ENCODE peak calls at places on chromosomes 6 and 20, in five cellular contexts. Q, B, Z, J and A are unnamed samples.

GRCh38 chr6:3739311-3739897 is 12.1 kb downstream of the PXDC1 start:
- DNase-seq in Q (no peak), B (no peak), Z (no peak), J (no peak), A (no peak)

GRCh38 chr20:1624811-1625690 is 5.2 kb upstream of the SIRPB1 start:
- DNase-seq in Q (no peak), B (no peak), Z (no peak), J (no peak), A (no peak)

GRCh38 chr6:170231496-170232185 is 59.2 kb downstream of the DLL1 start:
- DNase-seq in Q (peak), B (no peak), Z (peak), J (peak), A (no peak)

GRCh38 chr6:121382467-121383121 is 48.3 kb upstream of the TBC1D32 start:
- DNase-seq in Q (no peak), B (no peak), Z (no peak), J (peak), A (no peak)

GRCh38 chr6:1325471-1326309 is 13.8 kb downstream of the FOXQ1 start:
- DNase-seq in Q (no peak), B (no peak), Z (no peak), J (peak), A (no peak)

GRCh38 chr6:17998442-17998841 is 11.0 kb upstream of the KIF13A start:
- DNase-seq in Q (no peak), B (no peak), Z (no peak), J (peak), A (no peak)

GRCh38 chr6:56542367-56543331 is 100.0 kb downstream of the DST start:
- DNase-seq in Q (peak), B (no peak), Z (peak), J (peak), A (peak)

GRCh38 chr6:46748940-46749503 is 2.3 kb downstream of the ANKRD66 start:
- DNase-seq in Q (no peak), B (no peak), Z (no peak), J (no peak), A (no peak)

GRCh38 chr6:134079406-134079921 is 27.0 kb upstream of the SLC2A12 start:
- DNase-seq in Q (no peak), B (no peak), Z (no peak), J (no peak), A (no peak)

GRCh38 chr6:149235130-149235561 is 82.4 kb upstream of the TAB2 start:
- DNase-seq in Q (no peak), B (no peak), Z (no peak), J (peak), A (no peak)

GRCh38 chr20:48823960-48824497 is 3.8 kb downstream of the PREX1 start:
- DNase-seq in Q (no peak), B (no peak), Z (no peak), J (peak), A (no peak)

GRCh38 chr20:63617876-63618265 is 9.0 kb downstream of the GMEB2 start:
- DNase-seq in Q (no peak), B (no peak), Z (no peak), J (no peak), A (no peak)

GRCh38 chr6:142692942-142693341 is 252.0 kb downstream of the HIVEP2 start:
- DNase-seq in Q (peak), B (peak), Z (peak), J (peak), A (peak)

GRCh38 chr6:85470023-85470410 is 20.1 kb downstream of the NT5E start:
- DNase-seq in Q (no peak), B (no peak), Z (no peak), J (no peak), A (no peak)

GRCh38 chr6:130841128-130841728 is 14.0 kb downstream of the SMLR1 start:
- DNase-seq in Q (no peak), B (no peak), Z (no peak), J (peak), A (no peak)

GRCh38 chr6:26415791-26416190 is 13.7 kb downstream of the BTN3A1 start:
- DNase-seq in Q (no peak), B (no peak), Z (no peak), J (peak), A (no peak)

GRCh38 chr6:76790045-76790796 is 673.1 kb downstream of the HTR1B start:
- DNase-seq in Q (no peak), B (no peak), Z (no peak), J (no peak), A (no peak)

GRCh38 chr6:30776361-30777223 is 32.2 kb upstream of the IER3 start:
- DNase-seq in Q (no peak), B (no peak), Z (no peak), J (no peak), A (no peak)

GRCh38 chr6:53651149-53651763 is 14.3 kb downstream of the KLHL31 start:
- DNase-seq in Q (peak), B (peak), Z (peak), J (peak), A (peak)

GRCh38 chr6:14759976-14760672 is 485.7 kb upstream of the JARID2 start:
- DNase-seq in Q (no peak), B (no peak), Z (no peak), J (no peak), A (no peak)

DNA sequence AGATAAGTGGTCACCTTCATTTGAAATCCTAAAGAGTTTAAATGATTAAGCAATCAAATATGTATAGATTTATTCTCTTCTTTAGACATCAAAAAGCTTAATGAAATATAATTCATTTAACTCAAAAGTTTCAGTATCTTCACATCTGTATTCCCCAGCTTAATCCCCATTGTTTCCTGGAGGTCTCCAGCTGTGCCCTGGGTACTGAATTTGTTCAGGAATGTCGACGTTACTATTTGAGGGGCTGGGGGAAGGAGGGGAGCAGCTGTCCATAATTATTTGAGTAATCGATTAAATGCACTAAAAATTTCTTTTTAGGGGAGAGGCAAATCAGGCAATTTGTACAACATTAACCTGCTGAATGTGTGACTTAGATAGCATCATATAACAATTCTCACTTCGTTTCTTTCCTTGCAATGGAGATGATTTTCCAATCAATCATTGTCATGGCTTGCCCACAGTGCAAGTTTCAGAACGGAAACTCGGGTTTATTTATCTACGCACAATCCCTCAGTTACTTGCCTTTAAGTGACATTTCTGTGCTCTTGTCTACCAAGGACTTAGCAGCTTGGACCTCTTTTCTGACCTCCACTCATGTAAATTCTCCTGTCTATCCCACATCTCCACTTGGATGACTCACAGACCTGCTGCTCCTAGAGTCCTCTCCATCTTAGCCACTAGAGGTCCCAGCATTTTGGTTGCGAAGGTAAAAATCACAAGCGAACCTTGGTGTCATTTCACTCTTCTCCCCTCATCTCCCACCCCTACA is 3.9 kb downstream of the DOK5 start:
- DNase-seq in Q (no peak), B (no peak), Z (peak), J (peak), A (no peak)
- TF ChIP-seq CTCF in Q (peak), B (peak), Z (peak), J (peak), A (no peak)

GRCh38 chr20:37992802-37993538 is 40.3 kb downstream of the TTI1 start:
- DNase-seq in Q (peak), B (peak), Z (peak), J (peak), A (no peak)
- TF ChIP-seq CTCF in Q (peak), B (peak), Z (peak), J (peak), A (peak)

GRCh38 chr20:142290-142689 is at the start of gene DEFB126:
- DNase-seq in Q (no peak), B (no peak), Z (no peak), J (no peak), A (no peak)

DNA sequence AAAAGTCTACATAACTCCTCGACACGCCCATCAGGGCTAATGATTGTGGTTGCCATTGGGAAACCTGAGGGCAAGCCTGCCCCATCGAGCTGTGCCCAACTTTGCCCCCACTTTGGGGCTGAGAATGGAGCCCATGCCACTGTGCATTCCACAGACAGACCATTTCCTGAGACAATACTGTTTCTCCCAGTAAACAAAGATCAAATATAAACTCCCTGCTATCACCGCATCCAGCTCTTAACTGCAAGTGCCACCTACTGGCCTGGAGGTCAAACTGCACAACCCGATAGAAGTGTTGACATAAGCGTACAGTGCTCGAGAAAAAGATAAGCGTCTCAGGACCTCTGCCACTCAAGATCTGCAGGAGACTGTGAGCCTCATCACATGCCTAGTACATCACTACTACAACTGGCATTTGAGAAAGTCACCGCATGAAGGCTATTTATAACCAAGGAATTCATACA is 4.7 kb upstream of the DEFB126 start:
- DNase-seq in Q (no peak), B (peak), Z (no peak), J (peak), A (no peak)
- TF ChIP-seq CTCF in Q (no peak), B (peak), Z (peak), J (peak), A (peak)

GRCh38 chr20:42041000-42041565 is 422.9 kb upstream of the CHD6 start:
- DNase-seq in Q (peak), B (no peak), Z (peak), J (no peak), A (no peak)
- TF ChIP-seq CTCF in Q (peak), B (peak), Z (peak), J (no peak), A (no peak)

DNA sequence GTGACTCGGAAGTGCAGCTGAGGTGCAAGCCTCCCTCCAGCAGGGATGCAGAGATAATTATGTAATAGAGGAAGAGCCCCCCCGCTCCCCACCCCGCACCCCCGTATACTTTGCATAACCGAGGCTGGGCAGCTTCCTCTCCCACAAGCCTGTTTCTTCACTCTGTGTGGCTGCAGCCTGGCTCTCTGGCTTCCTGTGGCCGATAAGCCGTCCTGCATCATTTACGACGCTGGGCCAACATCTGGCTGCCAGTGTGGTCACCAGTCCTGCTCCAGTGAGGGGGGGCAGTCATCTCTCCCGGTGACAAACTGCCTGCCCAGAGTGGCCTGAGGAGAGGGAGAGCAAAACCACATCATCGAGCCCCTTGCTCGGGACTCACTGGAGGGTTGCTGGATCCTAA is 59.2 kb downstream of the RBM38 start:
- DNase-seq in Q (peak), B (no peak), Z (no peak), J (no peak), A (no peak)
- TF ChIP-seq CTCF in Q (no peak), B (no peak), Z (no peak), J (no peak), A (no peak)

DNA sequence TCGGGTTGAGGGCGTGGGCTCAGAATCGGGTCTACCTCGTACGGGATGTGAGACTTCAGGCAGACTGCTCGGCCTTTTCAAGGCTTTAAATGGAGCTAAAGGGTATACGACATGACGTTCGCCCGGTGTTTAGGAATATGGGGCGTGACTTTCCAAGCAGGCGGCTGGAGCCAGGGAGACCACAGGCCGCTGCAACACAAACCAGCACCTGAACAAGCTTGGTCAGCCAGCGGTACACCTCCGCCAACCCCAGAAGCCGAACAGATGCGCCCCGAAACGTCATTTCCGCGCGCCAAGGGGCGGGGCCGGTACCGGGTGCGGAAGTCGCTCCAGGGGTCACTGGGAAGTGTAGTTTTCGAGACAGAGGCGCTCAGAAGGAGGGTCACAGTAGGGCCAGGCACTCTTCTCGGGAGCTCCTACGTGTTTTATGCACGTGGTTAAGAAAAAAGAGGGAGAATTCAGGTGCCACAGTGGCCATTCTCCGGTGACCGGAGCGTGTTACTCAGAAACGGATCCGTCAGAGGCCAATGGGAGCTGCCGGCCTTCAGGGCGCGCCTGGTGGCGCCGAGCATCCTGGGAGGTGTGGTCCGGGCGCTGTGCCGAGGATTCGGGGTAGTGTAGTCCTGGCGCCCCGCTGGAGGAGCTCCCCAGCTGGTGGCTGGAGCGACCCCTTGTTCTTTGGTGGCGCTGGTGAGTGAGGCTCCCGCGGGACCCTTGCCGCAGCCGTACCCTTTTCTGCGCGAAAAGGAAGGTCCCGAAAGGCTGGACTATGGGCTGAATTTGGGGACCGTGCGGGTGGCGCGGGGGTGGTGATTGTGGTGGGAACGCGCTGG is at the start of gene ZNF133:
- DNase-seq in Q (peak), B (peak), Z (peak), J (peak), A (peak)
- TF ChIP-seq CTCF in Q (no peak), B (peak), Z (peak), J (no peak), A (no peak)

DNA sequence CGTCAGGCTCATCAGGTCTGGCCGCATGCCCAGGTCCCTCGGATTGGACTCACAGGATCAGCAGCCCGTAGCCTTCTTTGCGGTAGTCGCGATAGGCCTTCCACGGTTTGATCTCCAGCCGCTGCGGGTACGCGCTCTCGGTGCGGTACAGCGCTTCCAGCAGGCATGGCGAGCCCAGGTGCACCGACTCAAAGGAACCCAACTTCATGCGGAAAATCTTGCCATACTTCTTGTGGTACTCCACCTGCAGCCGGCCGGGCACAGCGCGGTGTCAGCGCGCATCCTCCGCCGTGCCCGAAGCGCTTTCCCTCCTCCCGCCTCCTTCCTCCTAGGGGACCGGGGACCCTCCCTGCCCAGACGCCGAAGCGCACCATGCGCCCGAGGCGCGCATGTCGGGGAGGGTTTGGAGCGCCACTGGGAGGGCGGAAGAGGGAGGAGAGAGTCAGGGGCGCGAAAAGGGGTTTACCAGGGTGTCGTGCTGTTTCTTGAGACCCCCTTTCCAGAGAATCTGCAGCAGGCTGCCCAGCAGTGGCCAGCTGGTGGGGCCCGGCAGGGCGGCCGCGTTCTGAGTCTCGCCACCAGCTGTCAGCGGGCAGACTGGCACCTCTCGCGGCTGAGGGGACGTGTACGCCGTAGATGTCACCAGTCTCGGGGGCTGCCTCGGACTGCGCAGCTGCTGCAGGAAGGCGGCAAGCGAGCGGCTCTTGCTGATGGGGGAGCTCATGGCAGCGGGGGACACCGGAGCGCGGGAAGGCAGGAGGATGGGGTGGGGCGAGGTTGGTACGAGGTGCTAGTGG is 732 bp downstream of the CYP24A1 start:
- DNase-seq in Q (peak), B (no peak), Z (peak), J (peak), A (no peak)
- TF ChIP-seq CTCF in Q (no peak), B (no peak), Z (no peak), J (no peak), A (no peak)

GRCh38 chr20:57244627-57245214 is 21.7 kb downstream of the BMP7 start:
- DNase-seq in Q (no peak), B (no peak), Z (peak), J (no peak), A (no peak)
- TF ChIP-seq CTCF in Q (peak), B (no peak), Z (peak), J (no peak), A (no peak)

GRCh38 chr6:106085687-106085983 is 501 bp upstream of the PRDM1 start:
- DNase-seq in Q (no peak), B (no peak), Z (no peak), J (no peak), A (no peak)

GRCh38 chr6:106087548-106088325 is 1.6 kb downstream of the PRDM1 start:
- DNase-seq in Q (no peak), B (no peak), Z (peak), J (peak), A (no peak)

GRCh38 chr6:106085984-106086832 is at the start of gene PRDM1:
- DNase-seq in Q (peak), B (peak), Z (peak), J (peak), A (no peak)

GRCh38 chr6:106092279-106092678 is 6.1 kb downstream of the PRDM1 start:
- DNase-seq in Q (no peak), B (no peak), Z (no peak), J (no peak), A (no peak)

GRCh38 chr6:106089981-106090380 is 3.8 kb downstream of the PRDM1 start:
- DNase-seq in Q (no peak), B (no peak), Z (no peak), J (peak), A (no peak)
- TF ChIP-seq CTCF in Q (no peak), B (peak), Z (no peak), J (peak), A (peak)

GRCh38 chr6:70667711-70668498 is at the start of gene SMAP1:
- DNase-seq in Q (peak), B (peak), Z (peak), J (peak), A (peak)
- TF ChIP-seq CTCF in Q (peak), B (no peak), Z (peak), J (no peak), A (no peak)